ENCODE peak calls at places on chromosomes 5 and 9, in four cellular contexts. A is fibroblast of the aortic adventitia, K is HL-60, Q is fibroblast of lung. O is an unnamed sample.

GRCh38 chr5:95631991-95632675 is 12.2 kb downstream of the GPR150 start:
- DNase-seq in A (peak), Q (no peak), K (no peak), O (peak)

GRCh38 chr5:170439246-170439943 is 50.2 kb upstream of the KCNMB1 start:
- DNase-seq in A (no peak), Q (no peak), K (no peak), O (no peak)

GRCh38 chr9:98310752-98311392 is 55.4 kb upstream of the TBC1D2 start:
- DNase-seq in K (no peak), Q (no peak), A (no peak), O (no peak)

GRCh38 chr9:109641079-109641659 is 138.8 kb upstream of the PALM2AKAP2 start:
- DNase-seq in K (peak), Q (peak), A (peak), O (no peak)

GRCh38 chr5:36722913-36723312 is 116.5 kb downstream of the SLC1A3 start:
- DNase-seq in Q (peak), K (no peak), A (no peak), O (no peak)

GRCh38 chr9:111843971-111844370 is 49.2 kb upstream of the SHOC1 start:
- DNase-seq in K (no peak), A (no peak), Q (no peak), O (no peak)

GRCh38 chr5:141879941-141880738 is 1.9 kb upstream of the PCDH1 start:
- DNase-seq in K (no peak), A (no peak), Q (no peak), O (no peak)

GRCh38 chr9:133869674-133870419 is 122.3 kb downstream of the VAV2 start:
- DNase-seq in A (peak), K (peak), Q (no peak), O (no peak)

GRCh38 chr5:177357459-177358332 is at the start of gene RGS14:
- DNase-seq in Q (no peak), A (no peak), K (peak), O (peak)

GRCh38 chr9:104028827-104029226 is 65.3 kb upstream of the SMC2 start:
- DNase-seq in K (no peak), A (no peak), Q (no peak), O (no peak)

GRCh38 chr9:29685531-29685930 is 2112.2 kb upstream of the C9orf72 start:
- DNase-seq in K (no peak), A (peak), Q (no peak), O (no peak)

GRCh38 chr5:89384391-89384790 is 501.4 kb upstream of the MEF2C start:
- DNase-seq in K (no peak), A (no peak), Q (no peak), O (no peak)

GRCh38 chr5:139954462-139954861 is 88.6 kb downstream of the NRG2 start:
- DNase-seq in K (no peak), Q (no peak), A (no peak), O (no peak)

GRCh38 chr5:2754621-2755370 is 3.3 kb upstream of the IRX2 start:
- DNase-seq in Q (no peak), A (no peak), K (no peak), O (no peak)

GRCh38 chr5:120527251-120527650 is 63.2 kb downstream of the PRR16 start:
- DNase-seq in Q (no peak), K (no peak), A (no peak), O (no peak)

GRCh38 chr5:172086312-172086975 is 80.0 kb upstream of the FBXW11 start:
- DNase-seq in K (no peak), Q (no peak), A (no peak), O (peak)

GRCh38 chr5:87268970-87269377 is 1.3 kb downstream of the RASA1 start:
- DNase-seq in A (peak), K (no peak), Q (no peak), O (no peak)

GRCh38 chr9:132182609-132183073 is 20.8 kb downstream of the NTNG2 start:
- DNase-seq in Q (no peak), K (no peak), A (no peak), O (no peak)

GRCh38 chr5:1832511-1833250 is 31.5 kb downstream of the NDUFS6 start:
- DNase-seq in K (no peak), A (no peak), Q (no peak), O (no peak)

GRCh38 chr5:60668715-60669304 is 31.2 kb downstream of the DEPDC1B start:
- DNase-seq in K (no peak), A (peak), Q (peak), O (no peak)

GRCh38 chr5:8633706-8634105 is 764.8 kb downstream of the MTRR start:
- DNase-seq in Q (peak), A (peak), K (no peak), O (no peak)

GRCh38 chr9:126956929-126957686 is 42.5 kb downstream of the RALGPS1 start:
- DNase-seq in K (no peak), A (peak), Q (peak), O (no peak)

GRCh38 chr5:103942587-103943186 is 380.1 kb upstream of the NUDT12 start:
- DNase-seq in K (no peak), Q (peak), A (no peak), O (no peak)
- TF ChIP-seq CTCF in K (no peak), Q (no peak), A (no peak), O (no peak)

DNA sequence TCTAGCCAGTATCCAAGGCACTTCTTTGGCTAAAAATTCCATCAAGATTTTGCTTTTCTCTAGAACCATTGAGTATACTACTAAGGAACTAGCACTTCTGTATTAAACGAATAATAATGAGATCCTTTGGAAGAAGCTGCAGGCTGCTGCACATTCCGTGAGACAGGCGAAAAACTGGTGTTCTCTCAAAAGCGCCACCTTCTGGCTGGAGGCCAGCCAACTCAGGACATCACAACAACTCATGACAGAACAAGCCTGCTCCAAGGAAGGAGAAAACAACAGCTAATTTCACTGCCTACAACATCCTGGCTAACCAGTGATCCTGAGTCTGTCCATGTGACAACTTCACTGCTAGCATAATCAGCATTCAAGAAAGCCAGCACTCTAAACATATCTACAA is 150.4 kb downstream of the YTHDC2 start:
- DNase-seq in A (peak), K (peak), Q (peak), O (no peak)
- TF ChIP-seq CTCF in A (no peak), K (no peak), Q (no peak), O (peak)

DNA sequence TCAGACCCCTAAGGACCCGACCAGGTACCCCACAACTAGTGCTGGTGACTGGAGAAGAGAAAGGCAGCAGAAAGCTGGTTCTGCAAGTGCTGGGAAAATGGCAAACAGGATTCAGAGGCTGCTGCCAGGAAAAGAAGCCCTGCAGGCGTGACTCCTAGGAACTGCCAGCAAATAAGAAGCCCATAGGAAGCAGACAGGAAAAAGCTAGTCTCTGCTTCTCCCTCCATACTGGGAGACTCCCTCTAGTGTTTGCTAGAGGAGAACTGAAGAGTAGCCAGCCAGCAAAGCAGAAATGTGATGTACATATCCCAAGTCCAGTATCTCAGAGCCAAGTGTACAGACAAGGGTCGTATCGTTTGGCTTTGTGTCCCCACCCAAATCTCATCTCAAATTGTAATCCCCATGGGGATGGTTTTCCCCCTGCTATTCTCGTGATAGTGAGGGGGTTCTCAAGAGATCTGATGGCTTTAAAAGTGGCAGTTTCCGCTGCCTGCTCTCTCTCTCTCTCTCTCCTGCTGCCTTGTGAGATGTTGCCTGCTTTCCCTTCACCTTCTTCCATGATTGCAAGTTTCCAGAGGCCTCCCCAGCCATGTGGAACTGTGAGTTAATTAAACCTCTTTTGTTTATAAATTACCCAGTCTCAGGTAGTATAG is 38.1 kb upstream of the TUSC1 start:
- DNase-seq in A (peak), K (no peak), Q (peak), O (no peak)
- TF ChIP-seq CTCF in A (peak), K (no peak), Q (peak), O (no peak)

DNA sequence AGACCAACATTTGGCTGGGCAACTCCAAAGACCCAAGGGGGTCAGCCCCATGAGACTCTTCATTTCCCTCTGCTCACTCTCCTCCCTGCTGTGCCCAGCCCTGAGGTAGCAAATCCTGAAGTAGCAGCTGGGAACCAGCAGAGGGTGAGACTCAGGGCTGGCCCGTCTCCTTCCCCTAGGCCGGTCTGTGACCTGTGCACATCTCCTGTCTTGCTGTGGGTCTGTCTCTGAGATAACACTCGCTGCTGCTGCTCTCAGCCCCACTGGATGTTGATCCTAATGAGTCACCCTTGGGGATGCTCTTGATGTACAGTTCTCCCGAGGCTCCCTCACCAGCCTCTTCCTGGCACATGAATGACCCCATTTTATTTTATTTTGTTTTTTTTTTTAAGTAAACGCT is 7.3 kb upstream of the OR2V1 start:
- DNase-seq in A (no peak), K (no peak), Q (no peak), O (no peak)
- TF ChIP-seq CTCF in A (no peak), K (no peak), Q (no peak), O (no peak)